ENCODE peak calls at places on chromosome 12, in nine cellular contexts. Q is PC-3, Z is tibial nerve, C is AG10803, U is Calu3, L is cardiac fibroblast, E is ovary, F is heart right ventricle, D is lower lobe of right lung. P is an unnamed sample.

GRCh38 chr12:62191747-62192485 is 68.3 kb upstream of the USP15 start:
- DNase-seq in Q (no peak), Z (no peak), C (peak; percentile 28), U (peak; percentile 27), L (peak; percentile 65), E (peak; percentile 19), F (no peak), D (peak; percentile 49), P (peak; percentile 22)

GRCh38 chr12:85865905-85866304 is 8.2 kb upstream of the NTS start:
- DNase-seq in Q (no peak), Z (no peak), C (peak; percentile 41), U (no peak), L (peak; percentile 33), E (no peak), F (no peak), D (no peak), P (no peak)

GRCh38 chr12:124744659-124745467 is 118.8 kb downstream of the SCARB1 start:
- DNase-seq in Q (peak; percentile 50), Z (no peak), C (no peak), U (peak; percentile 51), L (peak; percentile 40), E (no peak), F (no peak), D (no peak), P (no peak)

GRCh38 chr12:54975875-54976274 is 8.7 kb downstream of the TESPA1 start:
- DNase-seq in Q (no peak), Z (no peak), C (no peak), U (no peak), L (no peak), E (no peak), F (no peak), D (no peak), P (no peak)

GRCh38 chr12:12786716-12787601 is 1.5 kb downstream of the APOLD1 start:
- DNase-seq in Q (peak; percentile 77), Z (peak; percentile 59), C (peak; percentile 81), U (peak; percentile 81), L (peak; percentile 75), E (peak; percentile 90), F (peak; percentile 90), D (peak; percentile 87), P (peak; percentile 73)

GRCh38 chr12:48865141-48865440 is 579 bp downstream of the RND1 start:
- DNase-seq in Q (no peak), Z (no peak), C (no peak), U (no peak), L (no peak), E (no peak), F (no peak), D (no peak), P (no peak)

GRCh38 chr12:15648564-15648963 is 140.6 kb downstream of the EPS8 start:
- DNase-seq in Q (no peak), Z (no peak), C (no peak), U (no peak), L (no peak), E (no peak), F (no peak), D (no peak), P (no peak)

GRCh38 chr12:29578070-29578469 is 80.6 kb upstream of the OVCH1 start:
- DNase-seq in Q (no peak), Z (no peak), C (no peak), U (no peak), L (peak; percentile 54), E (no peak), F (no peak), D (no peak), P (no peak)

GRCh38 chr12:99745895-99746294 is 98.3 kb downstream of the GARIN6 start:
- DNase-seq in Q (no peak), Z (no peak), C (no peak), U (no peak), L (no peak), E (no peak), F (no peak), D (no peak), P (no peak)

GRCh38 chr12:109736552-109737108 is 23.0 kb downstream of the FAM222A start:
- DNase-seq in Q (no peak), Z (no peak), C (peak; percentile 18), U (peak; percentile 38), L (peak; percentile 57), E (no peak), F (no peak), D (peak; percentile 43), P (peak; percentile 10)

GRCh38 chr12:76762556-76762955 is 1.4 kb upstream of the ZDHHC17 start:
- DNase-seq in Q (no peak), Z (no peak), C (no peak), U (no peak), L (peak; percentile 8), E (no peak), F (no peak), D (no peak), P (no peak)

GRCh38 chr12:69916541-69917270 is 91.7 kb downstream of the MYRFL start:
- DNase-seq in Q (no peak), Z (no peak), C (no peak), U (no peak), L (peak; percentile 13), E (no peak), F (peak; percentile 14), D (no peak), P (no peak)

GRCh38 chr12:69915964-69916363 is 90.9 kb downstream of the MYRFL start:
- DNase-seq in Q (no peak), Z (no peak), C (no peak), U (no peak), L (no peak), E (no peak), F (no peak), D (no peak), P (no peak)

GRCh38 chr12:69919565-69919964 is 94.5 kb downstream of the MYRFL start:
- DNase-seq in Q (no peak), Z (no peak), C (no peak), U (no peak), L (no peak), E (no peak), F (no peak), D (no peak), P (no peak)

GRCh38 chr12:69922999-69923398 is 98.0 kb downstream of the MYRFL start:
- DNase-seq in Q (no peak), Z (no peak), C (no peak), U (no peak), L (no peak), E (no peak), F (no peak), D (no peak), P (no peak)

GRCh38 chr12:69918287-69918686 is 93.3 kb downstream of the MYRFL start:
- DNase-seq in Q (no peak), Z (no peak), C (no peak), U (no peak), L (no peak), E (no peak), F (no peak), D (no peak), P (no peak)
- TF ChIP-seq CTCF in Q (no peak), Z (no peak), C (no peak), U (no peak), L (no peak), E (no peak), F (no peak), D (no peak), P (no peak)

GRCh38 chr12:57133013-57133569 is 4.8 kb downstream of the LRP1 start:
- DNase-seq in Q (no peak), Z (no peak), C (peak; percentile 88), U (no peak), L (peak; percentile 84), E (no peak), F (no peak), D (no peak), P (no peak)
- TF ChIP-seq CTCF in Q (no peak), Z (no peak), C (no peak), U (no peak), L (no peak), E (no peak), F (no peak), D (no peak), P (no peak)

GRCh38 chr12:2640281-2640680 is 154.5 kb upstream of the FKBP4 start:
- DNase-seq in Q (no peak), Z (no peak), C (peak; percentile 70), U (no peak), L (no peak), E (no peak), F (no peak), D (no peak), P (no peak)
- TF ChIP-seq CTCF in Q (no peak), Z (no peak), C (peak; percentile 54), U (no peak), L (peak; percentile 1), E (no peak), F (no peak), D (no peak), P (no peak)

DNA sequence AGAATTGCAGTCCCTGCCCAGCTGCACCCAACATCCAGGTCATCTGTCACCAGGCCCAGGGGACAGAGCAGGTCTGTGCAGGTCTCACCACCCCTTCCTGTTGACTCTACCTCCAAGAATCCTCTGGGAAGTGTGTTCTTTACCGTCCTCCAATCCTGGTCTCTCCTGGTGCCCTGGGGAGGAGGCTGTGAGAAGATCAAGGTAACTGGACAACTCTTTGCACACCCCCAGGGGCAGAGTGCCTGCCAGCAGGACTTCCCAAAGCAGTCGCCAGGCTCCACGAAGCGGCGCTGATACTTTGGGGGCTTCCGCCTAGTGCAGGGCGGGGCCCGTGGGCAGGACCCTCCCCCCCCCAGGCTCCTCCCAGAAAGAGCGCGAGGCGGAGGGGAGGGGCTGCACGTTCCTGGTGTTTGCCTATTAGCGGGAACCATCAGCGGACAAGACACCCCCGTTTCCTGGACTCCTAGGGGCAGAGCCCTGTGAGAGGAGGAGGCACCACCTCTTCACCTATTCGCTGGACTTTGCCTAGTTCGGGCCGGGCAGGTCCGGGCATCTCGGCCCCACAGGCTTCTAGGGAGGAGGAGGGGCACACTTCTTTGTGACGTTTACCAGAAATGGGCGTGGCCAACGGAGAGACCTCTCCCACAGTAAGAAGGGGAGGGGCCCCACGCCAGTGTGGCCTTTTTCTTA is 918.0 kb downstream of the AACS start:
- DNase-seq in Q (no peak), Z (peak; percentile 35), C (no peak), U (peak; percentile 93), L (peak; percentile 24), E (no peak), F (no peak), D (peak; percentile 53), P (no peak)
- TF ChIP-seq CTCF in Q (no peak), Z (no peak), C (no peak), U (no peak), L (no peak), E (no peak), F (no peak), D (no peak), P (no peak)

GRCh38 chr12:22266101-22266500 is 68.4 kb downstream of the ST8SIA1 start:
- DNase-seq in Q (peak; percentile 10), Z (no peak), C (no peak), U (no peak), L (no peak), E (no peak), F (no peak), D (no peak), P (no peak)
- TF ChIP-seq CTCF in Q (no peak), Z (no peak), C (no peak), U (no peak), L (no peak), E (no peak), F (no peak), D (no peak), P (no peak)

GRCh38 chr12:23055004-23055403 is 430.0 kb downstream of the ETNK1 start:
- DNase-seq in Q (peak; percentile 23), Z (no peak), C (peak; percentile 5), U (peak; percentile 76), L (peak; percentile 55), E (no peak), F (no peak), D (no peak), P (no peak)
- TF ChIP-seq CTCF in Q (peak; percentile 47), Z (no peak), C (peak; percentile 55), U (peak; percentile 61), L (peak; percentile 68), E (no peak), F (no peak), D (peak; percentile 37), P (no peak)

P was measured in activated B cell treated with CpG ODN at 0.5 μM for 24 hours.